ENCODE peak calls at places on chromosome 20, in four cellular contexts. D is GM12878, M is K562, G is HepG2. E is an unnamed sample.

GRCh38 chr20:8385247-8385646 is 253.2 kb downstream of the PLCB1 start:
- DNase-seq in D (no peak), M (no peak), G (no peak), E (no peak)

GRCh38 chr20:42138711-42139110 is 520.5 kb upstream of the CHD6 start:
- DNase-seq in D (no peak), M (no peak), G (no peak), E (no peak)

GRCh38 chr20:44963325-44964215 is 2.7 kb upstream of the STK4 start:
- DNase-seq in D (no peak), M (no peak), G (no peak), E (no peak)

GRCh38 chr20:46157625-46158024 is 39.5 kb downstream of the CD40 start:
- DNase-seq in D (no peak), M (no peak), G (no peak), E (no peak)

GRCh38 chr20:63911171-63911570 is 16.2 kb downstream of the DNAJC5 start:
- DNase-seq in D (no peak), M (no peak), G (no peak), E (no peak)

GRCh38 chr20:8443464-8444072 is 311.5 kb downstream of the PLCB1 start:
- DNase-seq in D (no peak), M (no peak), G (no peak), E (no peak)

GRCh38 chr20:4780245-4780644 is 58.5 kb downstream of the PRND start:
- DNase-seq in D (no peak), M (no peak), G (no peak), E (no peak)

GRCh38 chr20:23446505-23446904 is 6.2 kb downstream of the CST11 start:
- DNase-seq in D (peak), M (peak), G (peak), E (peak)

GRCh38 chr20:5173763-5174162 is 47.0 kb downstream of the CDS2 start:
- DNase-seq in D (no peak), M (no peak), G (no peak), E (no peak)

GRCh38 chr20:22924949-22925612 is 110.0 kb upstream of the SSTR4 start:
- DNase-seq in D (no peak), M (no peak), G (no peak), E (no peak)

GRCh38 chr20:40276291-40276690 is 412.7 kb downstream of the MAFB start:
- DNase-seq in D (no peak), M (no peak), G (no peak), E (no peak)

GRCh38 chr20:38180781-38181180 is 15.7 kb upstream of the TGM2 start:
- DNase-seq in D (no peak), M (no peak), G (no peak), E (no peak)

GRCh38 chr20:31568041-31568731 is 36.9 kb upstream of the ID1 start:
- DNase-seq in D (no peak), M (no peak), G (no peak), E (no peak)

GRCh38 chr20:59743767-59744485 is 139.6 kb downstream of the PHACTR3 start:
- DNase-seq in D (no peak), M (no peak), G (no peak), E (no peak)

GRCh38 chr20:25233016-25233772 is 14.7 kb upstream of the PYGB start:
- DNase-seq in D (no peak), M (peak), G (peak), E (no peak)

GRCh38 chr20:19726126-19726525 is 31.9 kb upstream of the RIN2 start:
- DNase-seq in D (no peak), M (no peak), G (no peak), E (no peak)

GRCh38 chr20:17680128-17680835 is 1.8 kb downstream of the RRBP1 start:
- DNase-seq in D (no peak), M (peak), G (peak), E (peak)

GRCh38 chr20:59207742-59208357 is 44.2 kb downstream of the ZNF831 start:
- DNase-seq in D (peak), M (peak), G (peak), E (peak)

GRCh38 chr20:46683939-46684750 is 5.1 kb downstream of the TP53RK start:
- DNase-seq in D (no peak), M (peak), G (no peak), E (peak)

GRCh38 chr20:53922901-53923314 is 147.5 kb downstream of the BCAS1 start:
- DNase-seq in D (no peak), M (no peak), G (no peak), E (no peak)

DNA sequence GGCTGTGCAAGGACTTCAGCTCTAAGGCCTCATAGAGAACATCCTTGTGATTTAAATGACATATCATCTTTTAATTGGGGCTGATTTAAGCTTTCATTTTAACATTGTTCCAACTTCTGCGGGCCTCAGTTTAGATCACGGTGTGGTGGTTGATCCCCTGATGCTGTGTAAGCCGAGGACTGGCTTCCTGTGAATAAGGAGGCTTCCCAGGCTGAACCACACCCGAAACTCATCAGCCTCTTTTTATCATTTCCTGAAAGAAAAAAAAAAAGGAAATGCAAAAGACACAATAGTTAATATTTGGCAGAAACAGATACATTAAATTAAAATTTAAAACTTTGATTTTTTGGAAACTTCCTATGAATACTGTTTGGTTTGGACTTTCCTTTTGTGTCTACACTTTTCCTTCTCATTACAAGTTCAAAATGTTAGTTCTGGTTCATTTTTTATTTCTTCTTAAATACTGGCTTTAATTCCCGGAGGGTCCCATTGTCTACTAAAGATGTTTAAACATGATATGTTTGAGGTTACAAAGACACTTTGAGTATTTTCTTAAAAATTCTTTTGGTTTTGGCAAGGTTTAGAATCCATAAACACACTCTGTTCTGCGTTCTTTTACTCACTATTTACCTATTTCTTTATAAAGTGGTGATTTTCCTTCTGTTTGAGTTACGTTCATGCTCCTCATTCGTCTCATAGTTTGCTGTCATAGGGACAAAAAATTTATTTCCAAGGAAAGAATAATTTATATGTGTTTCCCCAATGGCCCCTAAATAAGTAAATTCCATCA is 230.1 kb upstream of the SULF2 start:
- DNase-seq in D (no peak), M (no peak), G (no peak), E (no peak)
- TF ChIP-seq TARDBP in D (no peak), M (no peak), G (no peak), E (no peak)

GRCh38 chr20:58109918-58110635 is 118.4 kb downstream of the ANKRD60 start:
- DNase-seq in D (no peak), M (no peak), G (no peak), E (no peak)
- TF ChIP-seq TARDBP in D (no peak), M (no peak), G (no peak), E (no peak)

GRCh38 chr20:55067158-55067825 is 591.9 kb downstream of the DOK5 start:
- DNase-seq in D (no peak), M (no peak), G (no peak), E (no peak)
- TF ChIP-seq TARDBP in D (no peak), M (no peak), G (no peak), E (no peak)

GRCh38 chr20:11777387-11777786 is 140.3 kb upstream of the BTBD3 start:
- DNase-seq in D (no peak), M (no peak), G (no peak), E (no peak)

GRCh38 chr20:11780765-11781369 is 136.8 kb upstream of the BTBD3 start:
- DNase-seq in D (no peak), M (no peak), G (no peak), E (no peak)

GRCh38 chr20:11776687-11777086 is 141.0 kb upstream of the BTBD3 start:
- DNase-seq in D (no peak), M (no peak), G (no peak), E (no peak)

GRCh38 chr20:11783102-11783861 is 134.4 kb upstream of the BTBD3 start:
- DNase-seq in D (no peak), M (no peak), G (no peak), E (no peak)

GRCh38 chr20:11777861-11778570 is 139.7 kb upstream of the BTBD3 start:
- DNase-seq in D (no peak), M (no peak), G (no peak), E (no peak)
- TF ChIP-seq TARDBP in D (no peak), M (no peak), G (no peak), E (no peak)

GRCh38 chr20:61127311-61128044 is 124.6 kb upstream of the CDH4 start:
- DNase-seq in D (no peak), M (no peak), G (no peak), E (no peak)
- TF ChIP-seq TARDBP in D (no peak), M (no peak), G (no peak), E (no peak)

E was measured in HEK293T.